ENCODE peak calls at places on chromosomes 4 and X, in nine cellular contexts. O, L, A, D, B, T, G, S and P are unnamed samples.

GRCh38 chr4:159401791-159402380 is 299.0 kb downstream of the RAPGEF2 start:
- DNase-seq in O (no peak), L (no peak), A (peak; percentile 66), D (peak; percentile 92), B (no peak), T (peak; percentile 85), G (no peak), S (peak; percentile 75), P (no peak)

GRCh38 chrX:102672876-102673275 is 21.6 kb downstream of the GPRASP1 start:
- DNase-seq in O (no peak), L (no peak), A (peak; percentile 3), D (no peak), B (no peak), T (no peak), G (no peak), S (no peak), P (peak; percentile 36)

GRCh38 chr4:167230744-167231143 is 3.5 kb downstream of the SPOCK3 start:
- DNase-seq in O (no peak), L (no peak), A (no peak), D (no peak), B (no peak), T (no peak), G (no peak), S (no peak), P (no peak)

GRCh38 chr4:168880811-168881595 is 129.1 kb downstream of the CBR4 start:
- DNase-seq in O (no peak), L (no peak), A (no peak), D (no peak), B (no peak), T (no peak), G (no peak), S (no peak), P (no peak)

GRCh38 chr4:19254476-19254875 is 997.2 kb upstream of the SLIT2 start:
- DNase-seq in O (no peak), L (no peak), A (peak; percentile 21), D (no peak), B (no peak), T (no peak), G (no peak), S (no peak), P (no peak)

GRCh38 chr4:2457481-2458295 is 11.2 kb upstream of the RNF4 start:
- DNase-seq in O (no peak), L (no peak), A (no peak), D (no peak), B (peak; percentile 45), T (no peak), G (peak; percentile 85), S (no peak), P (no peak)

GRCh38 chr4:40933272-40934053 is 183.7 kb downstream of the NSUN7 start:
- DNase-seq in O (no peak), L (no peak), A (peak; percentile 64), D (no peak), B (no peak), T (no peak), G (no peak), S (no peak), P (no peak)

GRCh38 chr4:107640157-107640556 is 79.9 kb downstream of the PAPSS1 start:
- DNase-seq in O (no peak), L (no peak), A (no peak), D (no peak), B (no peak), T (no peak), G (no peak), S (peak; percentile 5), P (no peak)

GRCh38 chrX:23694606-23695005 is 27.3 kb downstream of the PRDX4 start:
- DNase-seq in O (peak; percentile 30), L (no peak), A (peak; percentile 62), D (peak; percentile 39), B (no peak), T (peak; percentile 2), G (peak; percentile 17), S (peak; percentile 72), P (no peak)

GRCh38 chrX:51834076-51834475 is 59.3 kb upstream of the MAGED1 start:
- DNase-seq in O (no peak), L (no peak), A (no peak), D (no peak), B (no peak), T (no peak), G (no peak), S (peak; percentile 4), P (no peak)

GRCh38 chr4:7753271-7753670 is 186.4 kb downstream of the AFAP1 start:
- DNase-seq in O (no peak), L (peak; percentile 70), A (no peak), D (peak; percentile 81), B (peak; percentile 26), T (no peak), G (peak; percentile 11), S (peak; percentile 77), P (no peak)

GRCh38 chr4:73172166-73172565 is 86.4 kb downstream of the ANKRD17 start:
- DNase-seq in O (no peak), L (no peak), A (no peak), D (no peak), B (no peak), T (no peak), G (no peak), S (no peak), P (no peak)
- H3K36me3 ChIP-seq in O (peaks cover 32% of the 10 kb centered on the region), L (peaks cover 78% of the 10 kb centered on the region), A (peaks cover 7% of the 10 kb centered on the region), D (peaks cover 5% of the 10 kb centered on the region), B (peaks cover 24% of the 10 kb centered on the region), T (no peaks in the 10 kb centered on the region), G (no peaks in the 10 kb centered on the region), S (peaks cover 82% of the 10 kb centered on the region), P (peaks cover 13% of the 10 kb centered on the region)

GRCh38 chr4:39354178-39354503 is 12.0 kb downstream of the RFC1 start:
- DNase-seq in O (no peak), L (no peak), A (no peak), D (no peak), B (no peak), T (no peak), G (no peak), S (no peak), P (no peak)
- H3K4me3 ChIP-seq in O (peak overlapping the region; percentile 70), L (no peak overlapping the region), A (peak overlapping the region; percentile 56), D (peak overlapping the region; percentile 4), B (peak overlapping the region; percentile 46), T (no peak overlapping the region), G (no peak overlapping the region), S (no peak overlapping the region), P (no peak overlapping the region)

DNA sequence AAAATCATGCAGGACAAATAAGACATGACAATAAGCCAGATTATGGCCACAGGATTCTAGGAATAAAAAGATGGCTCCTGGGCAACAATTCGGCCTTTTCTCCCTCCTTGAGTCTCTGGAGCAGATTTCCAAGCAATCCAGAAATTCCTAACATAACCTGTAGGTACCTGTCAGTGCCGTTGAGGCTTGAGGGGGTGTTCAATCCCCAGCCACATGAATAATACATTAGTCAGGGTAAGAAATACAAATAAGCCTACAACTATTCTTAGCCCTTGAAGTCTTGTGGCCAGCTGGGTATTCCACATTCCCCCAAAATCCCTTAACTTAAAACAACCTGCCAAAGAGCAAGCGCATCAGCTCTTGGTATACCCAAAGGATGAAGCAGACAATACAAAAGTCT is 9.7 kb downstream of the CXorf38 start:
- DNase-seq in O (no peak), L (no peak), A (no peak), D (peak; percentile 77), B (no peak), T (no peak), G (no peak), S (no peak), P (no peak)
- H3K36me3 ChIP-seq in O (peaks cover 48% of the 10 kb centered on the region), L (peaks cover 66% of the 10 kb centered on the region), A (no peaks in the 10 kb centered on the region), D (peaks cover 8% of the 10 kb centered on the region), B (peaks cover 11% of the 10 kb centered on the region), T (no peaks in the 10 kb centered on the region), G (no peaks in the 10 kb centered on the region), S (peaks cover 51% of the 10 kb centered on the region), P (peaks cover 5% of the 10 kb centered on the region)

GRCh38 chr4:186979966-186980745 is 256.5 kb upstream of the FAT1 start:
- DNase-seq in O (no peak), L (no peak), A (peak; percentile 69), D (no peak), B (no peak), T (no peak), G (no peak), S (no peak), P (no peak)
- H3K4me3 ChIP-seq in O (no peak overlapping the region), L (no peak overlapping the region), A (peak overlapping the region; percentile 51), D (no peak overlapping the region), B (no peak overlapping the region), T (no peak overlapping the region), G (no peak overlapping the region), S (no peak overlapping the region), P (peak overlapping the region; percentile 31)

GRCh38 chr4:38735870-38736269 is 46.9 kb downstream of the TLR10 start:
- DNase-seq in O (no peak), L (no peak), A (no peak), D (no peak), B (no peak), T (no peak), G (no peak), S (no peak), P (no peak)
- H3K36me3 ChIP-seq in O (no peaks in the 10 kb centered on the region), L (no peaks in the 10 kb centered on the region), A (no peaks in the 10 kb centered on the region), D (no peaks in the 10 kb centered on the region), B (no peaks in the 10 kb centered on the region), T (no peaks in the 10 kb centered on the region), G (no peaks in the 10 kb centered on the region), S (no peaks in the 10 kb centered on the region), P (no peaks in the 10 kb centered on the region)

GRCh38 chr4:185723619-185724150 is 88.3 kb downstream of the SORBS2 start:
- DNase-seq in O (no peak), L (no peak), A (no peak), D (no peak), B (no peak), T (no peak), G (no peak), S (no peak), P (no peak)
- H3K4me3 ChIP-seq in O (no peak overlapping the region), L (no peak overlapping the region), A (no peak overlapping the region), D (no peak overlapping the region), B (no peak overlapping the region), T (no peak overlapping the region), G (no peak overlapping the region), S (no peak overlapping the region), P (no peak overlapping the region)